ENCODE peak calls at places on chromosomes 7 and 10, in six cellular contexts. Y is GM12878, S is IMR-90, L is A549, W is HCT116, Q is H1. J is an unnamed sample.

GRCh38 chr7:156000601-156001396 is 188.5 kb upstream of the SHH start:
- DNase-seq in L (no peak), Y (no peak), S (no peak), Q (no peak), W (no peak), J (no peak)

GRCh38 chr10:98917828-98918227 is 317.8 kb downstream of the HPSE2 start:
- DNase-seq in W (no peak), L (no peak), S (peak; percentile 3), Q (no peak), Y (no peak), J (no peak)

GRCh38 chr10:50520115-50520514 is 103.6 kb downstream of the SGMS1 start:
- DNase-seq in Y (no peak), S (no peak), L (no peak), W (no peak), Q (no peak), J (no peak)

GRCh38 chr7:84455788-84456187 is 261.2 kb upstream of the SEMA3A start:
- DNase-seq in S (peak; percentile 30), W (no peak), Y (no peak), Q (no peak), L (no peak), J (no peak)

GRCh38 chr7:150787321-150788281 is 12.6 kb downstream of the TMEM176B start:
- DNase-seq in L (no peak), Y (peak; percentile 30), W (no peak), S (no peak), Q (no peak), J (no peak)

GRCh38 chr10:63671317-63671937 is 150.2 kb downstream of the REEP3 start:
- DNase-seq in Q (no peak), W (no peak), L (no peak), Y (no peak), S (peak; percentile 78), J (no peak)

GRCh38 chr7:150990416-150991186 is at the start of gene NOS3:
- DNase-seq in S (no peak), W (peak; percentile 72), Y (no peak), L (no peak), Q (no peak), J (no peak)

GRCh38 chr10:100020161-100020882 is 10.6 kb upstream of the DNMBP start:
- DNase-seq in Y (peak; percentile 87), L (peak; percentile 86), W (no peak), Q (no peak), S (no peak), J (peak; percentile 81)

GRCh38 chr10:100568937-100569336 is 33.2 kb downstream of the HIF1AN start:
- DNase-seq in W (no peak), L (no peak), S (no peak), Q (no peak), Y (no peak), J (no peak)

GRCh38 chr7:147298611-147299043 is 1182.0 kb downstream of the CNTNAP2 start:
- DNase-seq in W (no peak), Q (no peak), Y (no peak), L (no peak), S (peak; percentile 41), J (no peak)

GRCh38 chr10:23015021-23015707 is 80.2 kb upstream of the MSRB2 start:
- DNase-seq in L (no peak), Y (peak; percentile 72), W (no peak), S (no peak), Q (no peak), J (no peak)

GRCh38 chr10:18607503-18607902 is 43.9 kb downstream of the NSUN6 start:
- DNase-seq in L (peak; percentile 82), Q (no peak), W (peak; percentile 72), S (peak; percentile 89), Y (no peak), J (peak; percentile 37)

GRCh38 chr7:101197991-101198390 is 2.8 kb downstream of the MOGAT3 start:
- DNase-seq in W (no peak), S (no peak), L (no peak), Q (no peak), Y (no peak), J (no peak)

GRCh38 chr10:11913184-11913641 is 90.1 kb downstream of the PROSER2 start:
- DNase-seq in Q (no peak), L (no peak), W (no peak), Y (no peak), S (peak; percentile 20), J (no peak)

GRCh38 chr10:25805986-25806385 is 128.0 kb upstream of the MYO3A start:
- DNase-seq in L (no peak), S (no peak), Y (no peak), Q (no peak), W (no peak), J (no peak)

GRCh38 chr7:91579837-91580236 is 300.7 kb downstream of the MTERF1 start:
- DNase-seq in W (no peak), Q (no peak), Y (no peak), S (no peak), L (no peak), J (no peak)

GRCh38 chr7:155618708-155619633 is 25.5 kb upstream of the RBM33 start:
- DNase-seq in Q (no peak), W (no peak), Y (no peak), S (peak; percentile 58), L (peak; percentile 93), J (peak; percentile 98)

GRCh38 chr7:134355925-134356324 is 39.2 kb upstream of the SLC35B4 start:
- DNase-seq in W (no peak), L (peak; percentile 51), Q (no peak), Y (no peak), S (no peak), J (peak; percentile 66)

GRCh38 chr10:57218382-57218781 is 857.3 kb upstream of the ZWINT start:
- DNase-seq in W (no peak), Y (no peak), Q (no peak), L (no peak), S (no peak), J (no peak)

GRCh38 chr10:127759276-127759675 is 22.3 kb downstream of the FOXI2 start:
- DNase-seq in Y (no peak), Q (no peak), S (no peak), W (no peak), L (no peak), J (no peak)

GRCh38 chr10:127757033-127757432 is 20.0 kb downstream of the FOXI2 start:
- DNase-seq in L (no peak), Q (no peak), S (no peak), W (peak; percentile 4), Y (no peak), J (no peak)

GRCh38 chr10:127756264-127756663 is 19.3 kb downstream of the FOXI2 start:
- DNase-seq in W (no peak), S (no peak), L (no peak), Y (no peak), Q (no peak), J (no peak)

GRCh38 chr10:127755758-127756157 is 18.8 kb downstream of the FOXI2 start:
- DNase-seq in Q (no peak), L (no peak), Y (no peak), W (no peak), S (no peak), J (no peak)
- TF ChIP-seq RAD21 in Q (no peak), L (no peak), Y (no peak), W (no peak), S (no peak), J (no peak)

GRCh38 chr10:102067091-102067916 is 2.2 kb downstream of the HPS6 start:
- DNase-seq in Y (no peak), W (no peak), S (no peak), Q (no peak), L (no peak), J (no peak)

GRCh38 chr10:102065561-102066420 is 642 bp downstream of the HPS6 start:
- DNase-seq in W (no peak), S (peak; percentile 13), Y (no peak), Q (no peak), L (peak; percentile 48), J (no peak)

GRCh38 chr10:102066421-102067068 is 1.4 kb downstream of the HPS6 start:
- DNase-seq in Y (no peak), Q (no peak), L (no peak), S (no peak), W (no peak), J (no peak)

GRCh38 chr10:102069066-102069465 is 3.9 kb downstream of the HPS6 start:
- DNase-seq in Y (no peak), Q (no peak), W (no peak), S (no peak), L (no peak), J (no peak)

GRCh38 chr10:102068216-102068615 is 3.1 kb downstream of the HPS6 start:
- DNase-seq in L (peak; percentile 29), Q (no peak), Y (no peak), W (no peak), S (no peak), J (no peak)
- TF ChIP-seq RAD21 in L (no peak), Q (no peak), Y (no peak), W (no peak), S (no peak), J (no peak)

DNA sequence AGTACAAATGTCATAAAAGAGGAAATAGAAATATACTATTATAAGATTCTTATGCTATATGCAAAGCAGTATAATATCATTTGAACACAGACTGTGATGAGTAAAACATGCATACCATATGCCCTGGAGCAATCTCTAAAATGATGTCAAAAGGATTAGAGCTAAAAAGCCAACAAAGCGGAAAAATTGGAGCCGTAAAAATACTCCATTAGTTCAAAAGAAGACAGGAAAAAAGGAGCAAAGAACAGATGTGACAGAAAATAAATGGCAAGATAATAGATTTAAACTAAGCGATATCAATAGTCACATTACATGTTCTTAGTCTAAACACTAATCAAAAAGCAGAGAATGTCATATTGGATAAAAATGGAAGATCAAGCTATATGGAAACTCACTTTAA is 191.0 kb upstream of the PLPP4 start:
- DNase-seq in Q (no peak), L (no peak), S (no peak), W (no peak), Y (no peak), J (no peak)
- TF ChIP-seq RAD21 in Q (no peak), L (no peak), S (no peak), W (no peak), Y (no peak), J (no peak)

DNA sequence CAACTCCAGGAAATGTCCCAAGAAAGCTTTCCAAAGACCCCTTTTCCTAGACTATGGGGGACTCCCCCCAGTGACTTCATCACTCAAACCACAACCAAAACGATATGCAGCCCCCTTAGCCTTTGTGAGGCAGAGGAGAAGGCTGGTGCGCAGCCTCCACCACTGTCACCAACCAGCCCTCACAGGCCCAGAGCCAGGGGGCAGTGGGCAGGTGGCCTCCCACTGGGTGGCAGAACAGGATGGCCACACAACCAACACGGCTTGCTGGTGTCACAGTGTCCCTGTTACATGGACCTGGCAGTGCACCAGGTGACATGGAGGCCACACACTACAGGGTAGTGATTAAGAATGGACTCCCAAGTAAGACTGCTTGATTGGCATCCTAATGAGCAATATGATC is 172.0 kb downstream of the PLXNA4 start:
- DNase-seq in L (no peak), S (no peak), W (no peak), Y (no peak), Q (no peak), J (no peak)
- TF ChIP-seq RAD21 in L (no peak), S (no peak), W (no peak), Y (no peak), Q (no peak), J (no peak)